ENCODE peak calls at places on chromosomes 11 and 22, in seven cellular contexts. I is fibroblast of the conjunctiva; H is activated naive CD8-positive, alpha-beta T cell treated with anti-CD3 and anti-CD28 coated beads for 36 hours; F is activated naive CD4-positive, alpha-beta T cell; E is GOT3; N is stimulated activated CD4-positive, alpha-beta T cell treated with anti-CD3 and anti-CD28 coated beads, Interleukin-1b, Interleukin-23, amount 100 ng/mL, for 1 hour; W is pancreas. R is an unnamed sample.

GRCh38 chr22:29691636-29692326 is 28.0 kb upstream of the CABP7 start:
- DNase-seq in I (no peak), H (no peak), F (no peak), E (no peak), N (no peak), W (no peak), R (no peak)

GRCh38 chr11:705646-706438 is at the start of gene EPS8L2:
- DNase-seq in I (no peak), H (no peak), F (no peak), E (no peak), N (no peak), W (peak), R (no peak)

GRCh38 chr11:31809857-31810778 is 1.0 kb downstream of the PAX6 start:
- DNase-seq in I (no peak), H (no peak), F (no peak), E (no peak), N (no peak), W (no peak), R (no peak)

GRCh38 chr22:48869788-48870187 is 957.9 kb downstream of the BRD1 start:
- DNase-seq in I (no peak), H (no peak), F (no peak), E (no peak), N (no peak), W (no peak), R (no peak)

GRCh38 chr11:64581057-64581523 is 9.9 kb upstream of the SLC22A12 start:
- DNase-seq in I (no peak), H (no peak), F (no peak), E (no peak), N (no peak), W (no peak), R (no peak)

GRCh38 chr11:3123761-3124733 is 41.1 kb downstream of the OSBPL5 start:
- DNase-seq in I (peak), H (no peak), F (no peak), E (peak), N (no peak), W (no peak), R (no peak)

GRCh38 chr11:14774738-14775137 is 117.3 kb downstream of the CYP2R1 start:
- DNase-seq in I (no peak), H (no peak), F (no peak), E (no peak), N (no peak), W (no peak), R (no peak)

GRCh38 chr22:23222033-23222840 is 41.9 kb downstream of the BCR start:
- DNase-seq in I (no peak), H (no peak), F (no peak), E (no peak), N (no peak), W (no peak), R (no peak)

GRCh38 chr11:44351006-44351660 is 41.2 kb upstream of the ALX4 start:
- DNase-seq in I (no peak), H (no peak), F (no peak), E (no peak), N (no peak), W (no peak), R (no peak)

GRCh38 chr11:78717031-78717430 is 142.4 kb upstream of the NARS2 start:
- DNase-seq in I (no peak), H (no peak), F (no peak), E (no peak), N (no peak), W (no peak), R (no peak)

GRCh38 chr22:49086181-49086580 is 741.5 kb downstream of the BRD1 start:
- DNase-seq in I (no peak), H (no peak), F (no peak), E (no peak), N (no peak), W (no peak), R (no peak)

GRCh38 chr11:118015385-118015841 is 29.2 kb downstream of the IL10RA start:
- DNase-seq in I (no peak), H (peak), F (no peak), E (no peak), N (no peak), W (no peak), R (no peak)

GRCh38 chr11:2590131-2590950 is 109.5 kb downstream of the KCNQ1OT1 start:
- DNase-seq in I (no peak), H (no peak), F (no peak), E (no peak), N (no peak), W (no peak), R (no peak)

GRCh38 chr11:4637662-4638047 is 378 bp downstream of the OR51D1 start:
- DNase-seq in I (no peak), H (no peak), F (no peak), E (no peak), N (no peak), W (no peak), R (no peak)

GRCh38 chr22:44448271-44448780 is 49.7 kb downstream of the RTL6 start:
- DNase-seq in I (peak), H (no peak), F (no peak), E (peak), N (no peak), W (no peak), R (no peak)

GRCh38 chr11:113477321-113477720 is 2.1 kb upstream of the DRD2 start:
- DNase-seq in I (no peak), H (no peak), F (no peak), E (no peak), N (no peak), W (no peak), R (no peak)

GRCh38 chr22:47133263-47133662 is 370.8 kb downstream of the TBC1D22A start:
- DNase-seq in I (no peak), H (no peak), F (no peak), E (no peak), N (no peak), W (no peak), R (no peak)

GRCh38 chr11:10385696-10386095 is 69.4 kb upstream of the AMPD3 start:
- DNase-seq in I (no peak), H (no peak), F (no peak), E (no peak), N (no peak), W (no peak), R (no peak)

GRCh38 chr22:23849009-23850006 is 8.4 kb upstream of the SLC2A11 start:
- DNase-seq in I (no peak), H (peak), F (peak), E (peak), N (peak), W (peak), R (no peak)

GRCh38 chr22:46081036-46081830 is 69.1 kb upstream of the PPARA start:
- DNase-seq in I (no peak), H (no peak), F (no peak), E (no peak), N (no peak), W (peak), R (no peak)

GRCh38 chr11:107704432-107704831 is 7.4 kb downstream of the SLN start:
- DNase-seq in I (no peak), H (no peak), F (no peak), E (no peak), N (no peak), W (no peak), R (no peak)

GRCh38 chr11:502288-503178 is 4.5 kb downstream of the RNH1 start:
- DNase-seq in I (no peak), H (no peak), F (no peak), E (no peak), N (no peak), W (no peak), R (no peak)

GRCh38 chr11:68996376-68997123 is 15.8 kb upstream of the MRGPRD start:
- DNase-seq in I (no peak), H (no peak), F (no peak), E (no peak), N (no peak), W (no peak), R (no peak)

GRCh38 chr11:101264303-101264702 is 134.7 kb upstream of the PGR start:
- DNase-seq in I (no peak), H (no peak), F (no peak), E (no peak), N (no peak), W (no peak), R (no peak)

GRCh38 chr11:2819316-2819715 is 66.3 kb downstream of the CDKN1C start:
- DNase-seq in I (no peak), H (no peak), F (no peak), E (no peak), N (no peak), W (no peak), R (no peak)

GRCh38 chr11:35893796-35894475 is 49.9 kb upstream of the LDLRAD3 start:
- DNase-seq in I (peak), H (no peak), F (no peak), E (no peak), N (no peak), W (peak), R (no peak)

GRCh38 chr11:20597924-20598484 is 1.4 kb upstream of the SLC6A5 start:
- DNase-seq in I (no peak), H (no peak), F (no peak), E (no peak), N (no peak), W (no peak), R (no peak)

GRCh38 chr11:75642402-75643113 is 26.3 kb downstream of the MAP6 start:
- DNase-seq in I (no peak), H (no peak), F (no peak), E (no peak), N (no peak), W (no peak), R (no peak)

R was measured in cortex of kidney.